ENCODE peak calls at places on chromosomes 12 and 14, in five cellular contexts. S, N, P, M and T are unnamed samples.
A peak's percentile ranks its signal among the peaks of the same experiment; 100 is the strongest.

GRCh38 chr12:13947237-13947945 is 34.0 kb downstream of the GRIN2B start:
- DNase-seq in P (no peak), M (no peak), N (no peak), S (no peak), T (no peak)

GRCh38 chr12:42450248-42450647 is 124.3 kb downstream of the PPHLN1 start:
- DNase-seq in S (peak; percentile 1), N (no peak), P (no peak), M (no peak), T (no peak)

GRCh38 chr14:100221419-100222218 is 17.3 kb upstream of the YY1 start:
- DNase-seq in N (peak; percentile 47), P (peak; percentile 80), M (no peak), S (peak; percentile 53), T (peak; percentile 37)

GRCh38 chr14:22890416-22890815 is 7.4 kb downstream of the REM2 start:
- DNase-seq in S (no peak), N (no peak), M (no peak), P (no peak), T (no peak)

GRCh38 chr12:78183854-78184253 is 353.2 kb downstream of the NAV3 start:
- DNase-seq in N (no peak), M (no peak), P (no peak), S (no peak), T (no peak)

GRCh38 chr14:88232783-88233182 is 90.3 kb downstream of the KCNK10 start:
- DNase-seq in N (no peak), P (no peak), M (no peak), S (no peak), T (no peak)

GRCh38 chr12:3231399-3231876 is 154.3 kb downstream of the TSPAN9 start:
- DNase-seq in P (no peak), M (no peak), S (peak; percentile 18), N (no peak), T (no peak)

GRCh38 chr12:87812711-87813110 is 216.5 kb downstream of the C12orf50 start:
- DNase-seq in N (no peak), S (no peak), M (no peak), P (no peak), T (no peak)

GRCh38 chr14:36981832-36982528 is 190.4 kb downstream of the SLC25A21 start:
- DNase-seq in N (no peak), S (peak; percentile 56), M (peak; percentile 12), P (no peak), T (no peak)

GRCh38 chr12:14264316-14264715 is 101.2 kb upstream of the ATF7IP start:
- DNase-seq in S (peak; percentile 6), N (no peak), P (no peak), M (no peak), T (no peak)

GRCh38 chr12:93848453-93849120 is 171.4 kb downstream of the CRADD start:
- DNase-seq in M (no peak), N (no peak), S (no peak), P (no peak), T (no peak)

GRCh38 chr12:81231574-81232368 is 153.9 kb downstream of the ACSS3 start:
- DNase-seq in N (no peak), S (no peak), P (no peak), M (no peak), T (no peak)

GRCh38 chr14:37230551-37231194 is 32.9 kb downstream of the MIPOL1 start:
- DNase-seq in S (peak; percentile 66), P (no peak), N (no peak), M (no peak), T (no peak)

GRCh38 chr14:38944691-38945090 is 158.3 kb downstream of the SEC23A start:
- DNase-seq in P (no peak), S (no peak), M (no peak), N (no peak), T (no peak)

GRCh38 chr12:120940799-120941198 is 36.6 kb upstream of the SPPL3 start:
- DNase-seq in S (no peak), M (no peak), P (no peak), N (no peak), T (no peak)

GRCh38 chr12:130013771-130014484 is 110.1 kb upstream of the TMEM132D start:
- DNase-seq in N (peak; percentile 3), M (no peak), P (peak; percentile 71), S (no peak), T (peak; percentile 63)

GRCh38 chr12:54033980-54034783 is 1.3 kb downstream of the HOXC5 start:
- DNase-seq in S (no peak), M (no peak), N (no peak), P (no peak), T (no peak)